ENCODE peak calls at places on chromosomes 12 and 14, in ten cellular contexts. E is kidney; N is left ventricle myocardium inferior; H is NCI-H2107; U is AG10803; D is hypothalamus; K is endothelial cell; Y is activated naive CD4-positive, alpha-beta T cell; S is stimulated activated CD4-positive, alpha-beta T cell treated with anti-CD3 and anti-CD28 coated beads, TNF-alpha, amount 100 ng/mL, for 4 hours; R is neuronal stem cell. G is an unnamed sample.

GRCh38 chr12:105253882-105254513 is 18.0 kb upstream of the APPL2 start:
- DNase-seq in K (no peak), H (no peak), D (no peak), Y (no peak), S (no peak), U (peak), N (no peak), R (no peak), E (no peak), G (no peak)

GRCh38 chr12:93156091-93156490 is 221.6 kb upstream of the NUDT4 start:
- DNase-seq in N (no peak), Y (no peak), R (no peak), D (no peak), U (no peak), E (no peak), K (no peak), S (no peak), H (no peak), G (no peak)

GRCh38 chr12:19299765-19300164 is 139.5 kb upstream of the AEBP2 start:
- DNase-seq in E (no peak), D (no peak), H (no peak), N (no peak), R (no peak), S (no peak), K (no peak), Y (no peak), U (no peak), G (no peak)

GRCh38 chr14:88128811-88129210 is 123.9 kb downstream of the GPR65 start:
- DNase-seq in H (no peak), N (no peak), R (no peak), D (no peak), S (no peak), E (no peak), U (no peak), Y (no peak), K (no peak), G (no peak)

GRCh38 chr12:88266851-88267360 is 124.8 kb downstream of the TMTC3 start:
- DNase-seq in H (no peak), S (no peak), U (peak), D (no peak), N (no peak), Y (no peak), R (no peak), K (no peak), E (no peak), G (no peak)

GRCh38 chr14:30799933-30800332 is 74.4 kb upstream of the COCH start:
- DNase-seq in K (no peak), H (no peak), U (no peak), Y (no peak), N (no peak), R (no peak), S (no peak), E (no peak), D (no peak), G (no peak)

GRCh38 chr12:19129486-19130223 is at the start of gene PLEKHA5:
- DNase-seq in Y (no peak), R (peak), S (peak), H (peak), U (peak), N (peak), E (peak), K (peak), D (peak), G (peak)

GRCh38 chr12:51424662-51425539 is at the start of gene SLC4A8:
- DNase-seq in K (peak), D (peak), S (peak), R (peak), U (peak), H (peak), Y (peak), E (peak), N (peak), G (peak)

GRCh38 chr12:29072631-29073030 is 76.4 kb upstream of the FAR2 start:
- DNase-seq in K (no peak), U (no peak), E (no peak), R (no peak), S (no peak), D (no peak), N (no peak), Y (no peak), H (no peak), G (no peak)

GRCh38 chr12:114013601-114014345 is 47.6 kb upstream of the RBM19 start:
- DNase-seq in D (no peak), S (no peak), N (no peak), U (peak), H (no peak), K (peak), Y (no peak), R (peak), E (no peak), G (peak)

GRCh38 chr14:103109789-103110415 is 13.4 kb upstream of the TNFAIP2 start:
- DNase-seq in D (no peak), N (no peak), K (no peak), U (peak), H (no peak), S (no peak), R (no peak), E (peak), Y (no peak), G (no peak)

GRCh38 chr12:45415393-45415817 is 199.5 kb downstream of the ANO6 start:
- DNase-seq in N (peak), D (no peak), Y (no peak), K (no peak), H (no peak), E (no peak), S (no peak), R (no peak), U (peak), G (no peak)

GRCh38 chr12:107429006-107429698 is 256.4 kb upstream of the PWP1 start:
- DNase-seq in U (no peak), K (no peak), E (no peak), Y (no peak), D (no peak), N (no peak), S (no peak), R (no peak), H (peak), G (no peak)

GRCh38 chr12:64088431-64089349 is 133.4 kb downstream of the KICS2 start:
- DNase-seq in U (peak), Y (no peak), D (no peak), S (no peak), H (no peak), E (no peak), N (peak), R (peak), K (peak), G (peak)

GRCh38 chr14:51595831-51596472 is 55.8 kb upstream of the FRMD6 start:
- DNase-seq in U (peak), H (no peak), Y (no peak), E (no peak), D (no peak), S (no peak), K (no peak), N (no peak), R (no peak), G (no peak)

GRCh38 chr12:118326971-118327370 is 45.7 kb downstream of the TAOK3 start:
- DNase-seq in Y (no peak), R (no peak), S (no peak), D (no peak), K (no peak), U (peak), N (no peak), E (no peak), H (no peak), G (no peak)

GRCh38 chr12:116594325-116595038 is 35.3 kb downstream of the MAP1LC3B2 start:
- DNase-seq in D (no peak), Y (no peak), N (peak), U (no peak), E (no peak), S (no peak), K (no peak), R (no peak), H (no peak), G (no peak)

GRCh38 chr14:61564623-61565091 is 130.7 kb upstream of the HIF1A start:
- DNase-seq in U (peak), D (no peak), S (no peak), R (no peak), Y (no peak), K (no peak), H (no peak), E (no peak), N (no peak), G (no peak)

GRCh38 chr12:15599266-15600037 is 189.7 kb downstream of the EPS8 start:
- DNase-seq in R (no peak), H (peak), D (no peak), U (peak), S (no peak), N (no peak), E (no peak), K (no peak), Y (no peak), G (no peak)